ENCODE peak calls at places on chromosomes 4 and X, in eight cellular contexts. T is transverse colon, I is right lobe of liver, K is A549, D is body of pancreas, Q is uterus, X is HCT116, G is suprapubic skin. Y is an unnamed sample.

GRCh38 chr4:25090516-25090915 is 59.8 kb upstream of the LGI2 start:
- DNase-seq in T (no peak), I (no peak), K (no peak), D (no peak), Q (no peak), X (no peak), G (no peak), Y (no peak)

GRCh38 chr4:78395642-78396041 is 155.9 kb upstream of the ANXA3 start:
- DNase-seq in T (no peak), I (no peak), K (no peak), D (no peak), Q (no peak), X (no peak), G (no peak), Y (no peak)

GRCh38 chr4:40877081-40877480 is 127.3 kb downstream of the NSUN7 start:
- DNase-seq in T (no peak), I (no peak), K (no peak), D (no peak), Q (no peak), X (no peak), G (no peak), Y (no peak)

GRCh38 chr4:152534541-152535231 is 1.2 kb downstream of the FBXW7 start:
- DNase-seq in T (peak; percentile 61), I (peak; percentile 77), K (no peak), D (peak; percentile 47), Q (peak; percentile 18), X (no peak), G (peak; percentile 74), Y (peak; percentile 17)

GRCh38 chr4:1200425-1201035 is 28.1 kb upstream of the SPON2 start:
- DNase-seq in T (peak; percentile 71), I (no peak), K (no peak), D (peak; percentile 29), Q (peak; percentile 90), X (no peak), G (peak; percentile 78), Y (no peak)

GRCh38 chrX:145213504-145213903 is 33.8 kb upstream of the SPANXN1 start:
- DNase-seq in T (no peak), I (no peak), K (peak; percentile 19), D (peak; percentile 18), Q (no peak), X (no peak), G (no peak), Y (no peak)

GRCh38 chrX:150361070-150361776 is 1.9 kb upstream of the MAMLD1 start:
- DNase-seq in T (peak; percentile 22), I (peak; percentile 57), K (peak; percentile 45), D (peak; percentile 24), Q (no peak), X (no peak), G (no peak), Y (no peak)

GRCh38 chr4:114600672-114601071 is 2.1 kb downstream of the UGT8 start:
- DNase-seq in T (no peak), I (no peak), K (no peak), D (no peak), Q (no peak), X (no peak), G (no peak), Y (no peak)

GRCh38 chrX:17440258-17440657 is 65.3 kb downstream of the NHS start:
- DNase-seq in T (no peak), I (no peak), K (no peak), D (no peak), Q (no peak), X (no peak), G (no peak), Y (no peak)

GRCh38 chrX:124690495-124690894 is 344.1 kb downstream of the SH2D1A start:
- DNase-seq in T (no peak), I (no peak), K (no peak), D (no peak), Q (no peak), X (no peak), G (no peak), Y (no peak)

GRCh38 chrX:15908891-15909290 is 54.3 kb upstream of the AP1S2 start:
- DNase-seq in T (no peak), I (no peak), K (no peak), D (no peak), Q (no peak), X (no peak), G (no peak), Y (no peak)

GRCh38 chrX:40085086-40085551 is 12.6 kb downstream of the BCOR start:
- DNase-seq in T (no peak), I (no peak), K (no peak), D (peak; percentile 57), Q (no peak), X (no peak), G (no peak), Y (no peak)

GRCh38 chrX:20252392-20253231 is 14.1 kb downstream of the RPS6KA3 start:
- DNase-seq in T (peak; percentile 81), I (peak; percentile 60), K (peak; percentile 65), D (peak; percentile 73), Q (no peak), X (peak; percentile 26), G (peak; percentile 59), Y (peak; percentile 44)
- TF ChIP-seq POLR2A in T (no peak), I (no peak), K (no peak), D (no peak), Q (no peak), X (no peak), G (no peak), Y (no peak)

GRCh38 chr4:148787831-148788477 is 345.7 kb upstream of the NR3C2 start:
- DNase-seq in T (no peak), I (no peak), K (no peak), D (no peak), Q (no peak), X (no peak), G (no peak), Y (no peak)
- H3K27ac ChIP-seq in T (peak overlapping the region; percentile 64), I (no peak overlapping the region), K (no peak overlapping the region), D (no peak overlapping the region), Q (no peak overlapping the region), X (no peak overlapping the region), G (no peak overlapping the region), Y (no peak overlapping the region)

GRCh38 chr4:165875446-165875845 is 2.4 kb downstream of the TLL1 start:
- DNase-seq in T (no peak), I (no peak), K (no peak), D (no peak), Q (no peak), X (no peak), G (no peak), Y (no peak)
- H3K4me3 ChIP-seq in T (no peak overlapping the region), I (no peak overlapping the region), K (no peak overlapping the region), D (no peak overlapping the region), Q (no peak overlapping the region), X (no peak overlapping the region), G (peak overlapping the region; percentile 72), Y (no peak overlapping the region)

GRCh38 chr4:8340721-8341680 is 71.4 kb downstream of the HTRA3 start:
- DNase-seq in T (peak; percentile 42), I (peak; percentile 48), K (no peak), D (peak; percentile 32), Q (peak; percentile 90), X (no peak), G (peak; percentile 80), Y (peak; percentile 85)
- TF ChIP-seq POLR2A in T (no peak), I (no peak), K (no peak), D (no peak), Q (no peak), X (no peak), G (no peak), Y (no peak)

GRCh38 chr4:85128246-85129204 is 162.0 kb upstream of the WDFY3 start:
- DNase-seq in T (no peak), I (no peak), K (no peak), D (no peak), Q (no peak), X (no peak), G (no peak), Y (no peak)
- H3K27ac ChIP-seq in T (no peak overlapping the region), I (no peak overlapping the region), K (no peak overlapping the region), D (peak overlapping the region; percentile 28), Q (no peak overlapping the region), X (no peak overlapping the region), G (no peak overlapping the region), Y (no peak overlapping the region)

DNA sequence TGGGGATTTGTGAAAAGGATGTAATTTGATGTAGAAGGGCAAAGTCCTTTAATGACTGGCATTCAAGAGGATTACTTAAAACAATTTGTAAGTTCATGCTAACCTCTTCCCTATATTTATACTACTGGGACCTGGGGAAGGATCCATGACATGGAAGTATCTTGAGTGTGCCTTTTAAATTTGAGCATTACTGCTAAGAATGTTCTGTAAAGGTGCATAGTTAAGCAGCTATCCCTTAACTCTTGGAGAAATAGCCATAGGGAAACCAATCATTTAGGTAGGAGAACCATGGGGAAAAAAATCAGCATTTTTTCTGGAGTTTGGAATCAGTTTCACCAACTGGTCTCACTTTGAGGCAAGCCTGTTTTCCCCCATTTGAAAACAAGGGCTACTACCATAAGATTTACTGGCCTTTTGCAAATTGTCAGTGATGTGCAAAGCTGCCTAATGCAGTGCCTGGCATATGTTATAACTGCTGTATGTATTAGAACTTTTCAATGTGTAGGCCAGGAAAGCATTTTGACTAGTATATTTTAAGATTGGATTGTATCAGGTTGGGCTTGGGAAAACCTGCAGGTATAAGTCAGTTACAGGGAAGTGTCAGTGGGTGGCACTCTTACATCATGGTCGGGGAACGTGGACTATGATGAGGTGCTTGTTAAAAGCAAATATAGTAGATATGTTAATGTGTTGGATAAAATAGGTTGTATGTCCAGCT is 72.1 kb downstream of the PRSS12 start:
- DNase-seq in T (peak; percentile 69), I (no peak), K (peak; percentile 71), D (peak; percentile 72), Q (no peak), X (peak; percentile 67), G (no peak), Y (peak; percentile 27)
- H3K4me3 ChIP-seq in T (peak overlapping the region; percentile 57), I (no peak overlapping the region), K (peak overlapping the region; percentile 76), D (peak overlapping the region; percentile 94), Q (no peak overlapping the region), X (no peak overlapping the region), G (peak overlapping the region; percentile 83), Y (peak overlapping the region; percentile 88)

GRCh38 chrX:119690921-119691716 is 1.8 kb downstream of the SEPTIN6 start:
- DNase-seq in T (peak; percentile 11), I (no peak), K (no peak), D (no peak), Q (no peak), X (no peak), G (no peak), Y (no peak)
- TF ChIP-seq POLR2A in T (no peak), I (no peak), K (no peak), D (no peak), Q (no peak), X (no peak), G (no peak), Y (no peak)

GRCh38 chrX:49002091-49002935 is at the start of gene GRIPAP1:
- DNase-seq in T (peak; percentile 72), I (peak; percentile 75), K (peak; percentile 93), D (peak; percentile 74), Q (peak; percentile 69), X (peak; percentile 83), G (peak; percentile 77), Y (peak; percentile 61)
- H3K27ac ChIP-seq in T (peak within 1 kb of the TSS; percentile 87), I (peak within 1 kb of the TSS; percentile 96), K (peak within 1 kb of the TSS; percentile 98), D (peak within 1 kb of the TSS; percentile 88), Q (peak within 1 kb of the TSS; percentile 72), X (peak within 1 kb of the TSS; percentile 81), G (peak within 1 kb of the TSS; percentile 86), Y (peak within 1 kb of the TSS; percentile 79)

GRCh38 chr4:71074452-71075299 is 81.2 kb downstream of the DCK start:
- DNase-seq in T (peak; percentile 12), I (no peak), K (no peak), D (peak; percentile 67), Q (no peak), X (no peak), G (no peak), Y (no peak)
- H3K4me3 ChIP-seq in T (peak overlapping the region; percentile 27), I (no peak overlapping the region), K (no peak overlapping the region), D (no peak overlapping the region), Q (no peak overlapping the region), X (no peak overlapping the region), G (no peak overlapping the region), Y (peak overlapping the region; percentile 36)

Y was measured in gastrocnemius medialis.